ENCODE peak calls at places on chromosomes 11 and 22, in four cellular contexts. One of them, this sample, is unnamed.

GRCh38 chr11:74330065-74330858 is 18.8 kb upstream of the P4HA3 start:
- DNase-seq in fibroblast of lung: peak; percentile 38
- DNase-seq in K562: no peak
- DNase-seq in CD8-positive, alpha-beta T cell: no peak
- DNase-seq in this sample: no peak

GRCh38 chr22:21446128-21446826 is 20.9 kb upstream of the TMEM191C start:
- DNase-seq in K562: no peak
- DNase-seq in CD8-positive, alpha-beta T cell: no peak
- DNase-seq in fibroblast of lung: no peak
- DNase-seq in this sample: no peak

GRCh38 chr22:48695251-48695650 is 1132.4 kb downstream of the BRD1 start:
- DNase-seq in fibroblast of lung: no peak
- DNase-seq in K562: no peak
- DNase-seq in CD8-positive, alpha-beta T cell: no peak
- DNase-seq in this sample: no peak

GRCh38 chr11:3043315-3043871 is 13.8 kb downstream of the CARS1 start:
- DNase-seq in K562: no peak
- DNase-seq in CD8-positive, alpha-beta T cell: no peak
- DNase-seq in fibroblast of lung: peak; percentile 33
- DNase-seq in this sample: peak; percentile 43

GRCh38 chr11:68367252-68367651 is 54.9 kb downstream of the LRP5 start:
- DNase-seq in K562: no peak
- DNase-seq in CD8-positive, alpha-beta T cell: no peak
- DNase-seq in fibroblast of lung: no peak
- DNase-seq in this sample: no peak

GRCh38 chr11:64324692-64325469 is 7.0 kb downstream of the PRDX5 start:
- DNase-seq in CD8-positive, alpha-beta T cell: no peak
- DNase-seq in K562: no peak
- DNase-seq in fibroblast of lung: no peak
- DNase-seq in this sample: no peak

GRCh38 chr11:123590296-123590912 is 64.0 kb downstream of the SCN3B start:
- DNase-seq in K562: no peak
- DNase-seq in CD8-positive, alpha-beta T cell: no peak
- DNase-seq in fibroblast of lung: peak; percentile 2
- DNase-seq in this sample: no peak

GRCh38 chr11:117473692-117474091 is 146.0 kb downstream of the CEP164 start:
- DNase-seq in fibroblast of lung: no peak
- DNase-seq in K562: no peak
- DNase-seq in CD8-positive, alpha-beta T cell: no peak
- DNase-seq in this sample: no peak

GRCh38 chr11:122439911-122440782 is 215.4 kb upstream of the UBASH3B start:
- DNase-seq in fibroblast of lung: peak; percentile 83
- DNase-seq in K562: no peak
- DNase-seq in CD8-positive, alpha-beta T cell: no peak
- DNase-seq in this sample: peak; percentile 37

GRCh38 chr11:10303558-10304363 is 1.1 kb upstream of the ADM start:
- DNase-seq in CD8-positive, alpha-beta T cell: peak; percentile 66
- DNase-seq in K562: peak; percentile 16
- DNase-seq in fibroblast of lung: peak; percentile 65
- DNase-seq in this sample: no peak

GRCh38 chr22:19105456-19105855 is 16.8 kb downstream of the DGCR2 start:
- DNase-seq in fibroblast of lung: no peak
- DNase-seq in K562: no peak
- DNase-seq in CD8-positive, alpha-beta T cell: no peak
- DNase-seq in this sample: no peak

GRCh38 chr11:93000511-93001476 is 31.3 kb downstream of the MTNR1B start:
- DNase-seq in CD8-positive, alpha-beta T cell: no peak
- DNase-seq in fibroblast of lung: peak; percentile 89
- DNase-seq in K562: peak; percentile 74
- DNase-seq in this sample: no peak

GRCh38 chr22:42335839-42336378 is 65.5 kb upstream of the TCF20 start:
- DNase-seq in K562: no peak
- DNase-seq in CD8-positive, alpha-beta T cell: no peak
- DNase-seq in fibroblast of lung: no peak
- DNase-seq in this sample: no peak

GRCh38 chr11:122817121-122817520 is 21.2 kb upstream of the CRTAM start:
- DNase-seq in CD8-positive, alpha-beta T cell: no peak
- DNase-seq in fibroblast of lung: peak; percentile 38
- DNase-seq in K562: no peak
- DNase-seq in this sample: no peak

GRCh38 chr11:72969894-72970335 is 155.7 kb downstream of the ATG16L2 start:
- DNase-seq in K562: peak; percentile 9
- DNase-seq in fibroblast of lung: peak; percentile 82
- DNase-seq in CD8-positive, alpha-beta T cell: no peak
- DNase-seq in this sample: no peak

GRCh38 chr22:23268877-23269276 is 88.6 kb downstream of the BCR start:
- DNase-seq in K562: no peak
- DNase-seq in CD8-positive, alpha-beta T cell: no peak
- DNase-seq in fibroblast of lung: no peak
- DNase-seq in this sample: no peak

GRCh38 chr11:14809466-14809865 is 82.6 kb downstream of the CYP2R1 start:
- DNase-seq in K562: peak; percentile 10
- DNase-seq in fibroblast of lung: peak; percentile 29
- DNase-seq in CD8-positive, alpha-beta T cell: no peak
- DNase-seq in this sample: no peak

GRCh38 chr11:86449993-86450629 is 75.4 kb downstream of the CCDC81 start:
- DNase-seq in K562: no peak
- DNase-seq in fibroblast of lung: no peak
- DNase-seq in CD8-positive, alpha-beta T cell: no peak
- DNase-seq in this sample: no peak

GRCh38 chr11:113397212-113397611 is 9.6 kb downstream of the ANKK1 start:
- DNase-seq in CD8-positive, alpha-beta T cell: no peak
- DNase-seq in K562: no peak
- DNase-seq in fibroblast of lung: no peak
- DNase-seq in this sample: no peak

GRCh38 chr11:128341280-128341679 is 246.1 kb downstream of the ETS1 start:
- DNase-seq in K562: no peak
- DNase-seq in CD8-positive, alpha-beta T cell: peak; percentile 69
- DNase-seq in fibroblast of lung: no peak
- DNase-seq in this sample: no peak

GRCh38 chr22:43428005-43428485 is 16.2 kb downstream of the MPPED1 start:
- DNase-seq in fibroblast of lung: no peak
- DNase-seq in K562: no peak
- DNase-seq in CD8-positive, alpha-beta T cell: no peak
- DNase-seq in this sample: no peak

GRCh38 chr22:23133922-23134321 is 7.9 kb downstream of the RSPH14 start:
- DNase-seq in K562: no peak
- DNase-seq in CD8-positive, alpha-beta T cell: no peak
- DNase-seq in fibroblast of lung: no peak
- DNase-seq in this sample: no peak

GRCh38 chr22:45602824-45603301 is 68.8 kb upstream of the ATXN10 start:
- DNase-seq in K562: peak; percentile 75
- DNase-seq in fibroblast of lung: peak; percentile 34
- DNase-seq in CD8-positive, alpha-beta T cell: no peak
- DNase-seq in this sample: no peak

GRCh38 chr11:11415786-11416390 is 62.8 kb upstream of the CSNK2A3 start:
- DNase-seq in fibroblast of lung: no peak
- DNase-seq in K562: no peak
- DNase-seq in CD8-positive, alpha-beta T cell: no peak
- DNase-seq in this sample: no peak

GRCh38 chr11:11413776-11414175 is 60.7 kb upstream of the CSNK2A3 start:
- DNase-seq in CD8-positive, alpha-beta T cell: no peak
- DNase-seq in fibroblast of lung: no peak
- DNase-seq in K562: no peak
- DNase-seq in this sample: no peak

GRCh38 chr11:11416917-11417316 is 63.9 kb upstream of the CSNK2A3 start:
- DNase-seq in K562: no peak
- DNase-seq in CD8-positive, alpha-beta T cell: no peak
- DNase-seq in fibroblast of lung: peak; percentile 57
- DNase-seq in this sample: no peak

GRCh38 chr11:11416502-11416901 is 63.5 kb upstream of the CSNK2A3 start:
- DNase-seq in fibroblast of lung: peak; percentile 34
- DNase-seq in K562: no peak
- DNase-seq in CD8-positive, alpha-beta T cell: no peak
- DNase-seq in this sample: no peak

DNA sequence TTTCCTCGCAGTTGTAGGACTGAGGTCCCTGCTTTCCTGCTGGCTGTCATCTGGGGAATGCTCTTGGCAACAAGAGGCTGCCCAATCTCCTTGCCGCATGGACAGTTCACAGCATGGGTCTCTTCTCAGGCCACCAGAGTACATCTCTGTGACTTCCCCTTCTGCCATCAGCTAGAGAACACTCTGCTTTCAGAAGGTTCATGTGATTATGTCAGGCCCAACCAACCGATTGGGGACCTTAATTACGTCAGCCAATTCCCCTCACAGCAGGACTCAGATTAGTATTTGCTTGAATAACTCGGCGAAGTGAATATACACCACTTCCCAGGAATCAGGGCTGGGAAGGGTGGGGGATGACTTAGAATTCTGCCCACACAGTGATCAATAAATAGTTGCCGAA is 61.9 kb upstream of the CSNK2A3 start:
- DNase-seq in CD8-positive, alpha-beta T cell: no peak
- DNase-seq in K562: no peak
- DNase-seq in fibroblast of lung: no peak
- DNase-seq in this sample: no peak
- H3K27ac ChIP-seq in CD8-positive, alpha-beta T cell: no peak overlapping the region
- H3K27ac ChIP-seq in K562: no peak overlapping the region
- H3K27ac ChIP-seq in fibroblast of lung: no peak overlapping the region
- H3K27ac ChIP-seq in this sample: no peak overlapping the region

GRCh38 chr11:65634905-65635731 is 2.8 kb upstream of the SIPA1 start:
- DNase-seq in K562: no peak
- DNase-seq in CD8-positive, alpha-beta T cell: no peak
- DNase-seq in fibroblast of lung: no peak
- DNase-seq in this sample: no peak

GRCh38 chr11:65634440-65634839 is 3.5 kb upstream of the SIPA1 start:
- DNase-seq in CD8-positive, alpha-beta T cell: no peak
- DNase-seq in fibroblast of lung: no peak
- DNase-seq in K562: no peak
- DNase-seq in this sample: no peak

GRCh38 chr11:65637794-65638317 is at the start of gene SIPA1:
- DNase-seq in K562: peak; percentile 93
- DNase-seq in CD8-positive, alpha-beta T cell: peak; percentile 84
- DNase-seq in fibroblast of lung: peak; percentile 91
- DNase-seq in this sample: peak; percentile 57

GRCh38 chr11:65636108-65636809 is 1.6 kb upstream of the SIPA1 start:
- DNase-seq in K562: peak; percentile 92
- DNase-seq in CD8-positive, alpha-beta T cell: no peak
- DNase-seq in fibroblast of lung: no peak
- DNase-seq in this sample: no peak

DNA sequence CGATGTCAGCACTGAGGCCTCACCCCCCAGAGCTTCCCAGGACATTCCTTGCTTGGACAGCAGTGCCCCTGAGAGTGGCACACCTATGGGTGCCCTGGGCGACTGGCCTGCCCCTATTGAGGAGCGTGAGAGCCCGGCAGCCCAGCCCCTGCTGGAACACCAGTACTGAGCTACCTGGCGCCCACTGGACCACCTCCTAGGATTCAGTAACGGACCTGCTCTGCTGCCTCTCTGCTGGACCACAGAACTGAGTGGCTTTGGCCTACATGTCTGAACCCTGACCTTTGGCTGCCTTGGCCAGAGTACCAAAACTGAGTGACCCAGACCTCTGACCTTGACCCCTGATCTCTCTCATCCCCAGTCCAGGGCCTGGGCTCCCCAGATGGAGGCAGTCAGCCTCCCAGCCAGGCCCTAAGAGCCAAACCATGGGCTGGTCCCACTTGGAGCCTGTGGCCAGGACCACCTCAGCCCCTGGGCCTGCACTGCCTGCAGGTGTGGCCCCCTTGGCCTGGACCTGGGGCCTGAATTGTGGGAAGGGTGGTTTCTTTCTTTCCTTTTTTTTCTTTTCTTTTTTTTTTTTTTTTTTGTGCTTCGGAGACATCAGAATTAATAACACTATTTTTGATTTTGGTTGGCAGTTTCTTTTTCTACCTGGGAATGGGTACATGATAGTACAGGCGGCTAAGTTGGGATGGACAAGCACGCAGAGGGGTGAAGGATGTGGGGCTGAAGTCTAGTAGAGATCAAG is 917 bp upstream of the SIPA1 start:
- DNase-seq in CD8-positive, alpha-beta T cell: no peak
- DNase-seq in fibroblast of lung: no peak
- DNase-seq in K562: peak; percentile 52
- DNase-seq in this sample: no peak
- H3K27me3 ChIP-seq in CD8-positive, alpha-beta T cell: no peaks in the 10 kb centered on the region
- H3K27me3 ChIP-seq in fibroblast of lung: no peaks in the 10 kb centered on the region
- H3K27me3 ChIP-seq in K562: no peaks in the 10 kb centered on the region
- H3K27me3 ChIP-seq in this sample: no peaks in the 10 kb centered on the region

GRCh38 chr22:40417881-40418280 is 47.5 kb downstream of the SGSM3 start:
- DNase-seq in K562: no peak
- DNase-seq in CD8-positive, alpha-beta T cell: no peak
- DNase-seq in fibroblast of lung: no peak
- DNase-seq in this sample: no peak

GRCh38 chr22:40416636-40417035 is 46.2 kb downstream of the SGSM3 start:
- DNase-seq in K562: no peak
- DNase-seq in fibroblast of lung: no peak
- DNase-seq in CD8-positive, alpha-beta T cell: no peak
- DNase-seq in this sample: no peak

GRCh38 chr22:40416267-40416570 is 45.8 kb downstream of the SGSM3 start:
- DNase-seq in CD8-positive, alpha-beta T cell: no peak
- DNase-seq in fibroblast of lung: no peak
- DNase-seq in K562: no peak
- DNase-seq in this sample: no peak

GRCh38 chr22:40415531-40416266 is 45.3 kb downstream of the SGSM3 start:
- DNase-seq in fibroblast of lung: no peak
- DNase-seq in K562: no peak
- DNase-seq in CD8-positive, alpha-beta T cell: no peak
- DNase-seq in this sample: no peak

DNA sequence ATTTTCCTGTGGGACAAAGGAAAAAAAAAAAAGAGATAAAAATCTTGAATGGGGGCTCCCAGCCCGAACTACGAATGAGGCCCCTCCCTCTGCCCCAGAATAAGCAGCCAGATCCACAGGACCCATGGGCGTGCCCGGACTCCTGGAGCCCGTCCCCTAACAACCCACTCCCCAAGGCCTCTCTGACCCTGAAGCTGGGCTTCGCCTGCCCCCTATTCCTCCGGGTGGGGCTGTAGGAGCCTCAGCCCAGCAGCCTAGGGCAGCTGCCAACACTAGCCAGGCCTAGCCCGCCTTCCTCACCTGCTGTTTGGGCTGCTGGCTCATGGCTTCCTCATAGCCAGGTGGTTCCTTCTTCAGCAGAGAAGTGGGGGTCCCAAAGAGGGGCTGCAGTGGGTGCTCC is 46.6 kb downstream of the SGSM3 start:
- DNase-seq in fibroblast of lung: no peak
- DNase-seq in CD8-positive, alpha-beta T cell: no peak
- DNase-seq in K562: no peak
- DNase-seq in this sample: no peak
- H3K27ac ChIP-seq in fibroblast of lung: no peak overlapping the region
- H3K27ac ChIP-seq in CD8-positive, alpha-beta T cell: no peak overlapping the region
- H3K27ac ChIP-seq in K562: no peak overlapping the region
- H3K27ac ChIP-seq in this sample: no peak overlapping the region

GRCh38 chr22:50733521-50734342 is 4.3 kb upstream of the ACR start:
- DNase-seq in fibroblast of lung: peak; percentile 57
- DNase-seq in K562: no peak
- DNase-seq in CD8-positive, alpha-beta T cell: no peak
- DNase-seq in this sample: peak; percentile 10

GRCh38 chr22:50734986-50735738 is 2.8 kb upstream of the ACR start:
- DNase-seq in CD8-positive, alpha-beta T cell: no peak
- DNase-seq in K562: no peak
- DNase-seq in fibroblast of lung: no peak
- DNase-seq in this sample: no peak

GRCh38 chr22:50732681-50733080 is 5.3 kb upstream of the ACR start:
- DNase-seq in CD8-positive, alpha-beta T cell: no peak
- DNase-seq in fibroblast of lung: no peak
- DNase-seq in K562: no peak
- DNase-seq in this sample: no peak

GRCh38 chr22:50735739-50736030 is 2.3 kb upstream of the ACR start:
- DNase-seq in CD8-positive, alpha-beta T cell: no peak
- DNase-seq in fibroblast of lung: no peak
- DNase-seq in K562: no peak
- DNase-seq in this sample: peak; percentile 8

GRCh38 chr22:50734343-50734771 is 3.6 kb upstream of the ACR start:
- DNase-seq in K562: no peak
- DNase-seq in CD8-positive, alpha-beta T cell: no peak
- DNase-seq in fibroblast of lung: no peak
- DNase-seq in this sample: no peak
- H3K27me3 ChIP-seq in K562: peaks cover 4% of the 10 kb centered on the region
- H3K27me3 ChIP-seq in CD8-positive, alpha-beta T cell: no peaks in the 10 kb centered on the region
- H3K27me3 ChIP-seq in fibroblast of lung: no peaks in the 10 kb centered on the region
- H3K27me3 ChIP-seq in this sample: no peaks in the 10 kb centered on the region